ENCODE peak calls at places on chromosomes 1 and 21, in nine cellular contexts. D is caudate nucleus; Z is effector CD8-positive, alpha-beta T cell; X is NCI-H1417; Q is CD4-positive, alpha-beta T cell; M is NCI-H1105; O is lung; E is stimulated activated CD8-positive, alpha-beta memory T cell treated with anti-CD3 and anti-CD28 coated beads, Interleukin-4, amount 100 ng/mL, for 1 hour; T is DMS 273 treated with DMSO at 0.1 percent for 48 hours. J is an unnamed sample.

GRCh38 chr1:4430406-4431404 is 223.7 kb upstream of the AJAP1 start:
- DNase-seq in E (no peak), O (no peak), Z (no peak), M (no peak), X (no peak), Q (no peak), D (no peak), T (no peak), J (no peak)

GRCh38 chr21:34335316-34335715 is 28.5 kb upstream of the KCNE2 start:
- DNase-seq in M (no peak), E (no peak), O (no peak), T (no peak), Q (no peak), D (no peak), X (peak), Z (no peak), J (no peak)

GRCh38 chr1:5944069-5944847 is 48.0 kb downstream of the NPHP4 start:
- DNase-seq in E (no peak), O (no peak), X (no peak), T (no peak), Q (no peak), D (no peak), Z (no peak), M (no peak), J (no peak)

GRCh38 chr1:174911626-174912025 is 88.1 kb upstream of the CACYBP start:
- DNase-seq in M (no peak), O (no peak), T (no peak), Q (no peak), X (no peak), Z (no peak), E (no peak), D (no peak), J (no peak)

GRCh38 chr1:164180824-164181223 is 378.2 kb upstream of the PBX1 start:
- DNase-seq in Q (no peak), X (no peak), D (no peak), O (no peak), E (no peak), Z (no peak), T (no peak), M (no peak), J (no peak)

GRCh38 chr1:230066466-230067404 is at the start of gene GALNT2:
- DNase-seq in E (peak), T (peak), D (peak), O (peak), Q (peak), Z (peak), M (peak), X (peak), J (peak)

GRCh38 chr1:186574951-186575747 is 105.1 kb downstream of the PTGS2 start:
- DNase-seq in O (no peak), T (no peak), Q (no peak), M (no peak), Z (no peak), E (no peak), X (no peak), D (no peak), J (no peak)

GRCh38 chr1:221418346-221418745 is 323.5 kb downstream of the DUSP10 start:
- DNase-seq in E (no peak), M (no peak), T (no peak), D (no peak), Z (no peak), X (no peak), O (no peak), Q (no peak), J (no peak)

GRCh38 chr1:168582690-168583325 is 6.4 kb downstream of the XCL1 start:
- DNase-seq in E (no peak), Z (no peak), M (no peak), O (no peak), T (no peak), D (no peak), X (no peak), Q (no peak), J (peak)

GRCh38 chr21:35189077-35189863 is 140.2 kb upstream of the RUNX1 start:
- DNase-seq in Z (no peak), T (no peak), X (no peak), D (no peak), M (no peak), Q (no peak), O (no peak), E (no peak), J (no peak)

GRCh38 chr21:32572574-32573420 is 12.5 kb downstream of the TCP10L start:
- DNase-seq in Z (no peak), O (no peak), X (peak), E (no peak), Q (no peak), T (peak), M (peak), D (peak), J (no peak)

GRCh38 chr1:175192630-175193338 is at the start of gene KIAA0040:
- DNase-seq in D (peak), Q (peak), Z (peak), O (peak), T (no peak), M (peak), X (peak), E (peak), J (peak)

GRCh38 chr21:34690041-34690792 is 21.4 kb downstream of the CLIC6 start:
- DNase-seq in M (peak), E (no peak), X (peak), T (no peak), Q (no peak), O (no peak), Z (no peak), D (no peak), J (no peak)

GRCh38 chr1:94676686-94677085 is 135.1 kb upstream of the F3 start:
- DNase-seq in T (no peak), Z (no peak), Q (no peak), E (no peak), O (no peak), M (no peak), D (no peak), X (no peak), J (no peak)

GRCh38 chr21:41280115-41280919 is 36.3 kb upstream of the FAM3B start:
- DNase-seq in Z (no peak), D (no peak), T (no peak), M (no peak), Q (no peak), O (no peak), E (no peak), X (no peak), J (no peak)

GRCh38 chr1:169495916-169496315 is 10.2 kb upstream of the SLC19A2 start:
- DNase-seq in D (no peak), Q (no peak), Z (no peak), O (no peak), E (no peak), X (no peak), M (no peak), T (no peak), J (no peak)

GRCh38 chr1:232211149-232211548 is 418.8 kb downstream of the SIPA1L2 start:
- DNase-seq in Q (no peak), O (no peak), Z (no peak), M (no peak), D (no peak), E (no peak), X (no peak), T (no peak), J (peak)

GRCh38 chr1:248714248-248714647 is 11.7 kb upstream of the OR14I1 start:
- DNase-seq in O (no peak), T (no peak), Q (no peak), D (no peak), E (no peak), M (no peak), Z (no peak), X (no peak), J (peak)

GRCh38 chr1:204605791-204606190 is 79.7 kb downstream of the LRRN2 start:
- DNase-seq in E (no peak), X (no peak), Z (no peak), D (no peak), O (no peak), Q (no peak), T (no peak), M (no peak), J (no peak)

GRCh38 chr1:110674337-110675059 is at the start of gene KCNA3:
- DNase-seq in X (peak), Z (peak), T (no peak), M (peak), E (peak), O (no peak), Q (peak), D (peak), J (peak)

GRCh38 chr1:100415217-100415778 is 63.0 kb downstream of the CDC14A start:
- DNase-seq in Z (no peak), E (no peak), D (no peak), X (no peak), O (no peak), M (no peak), T (no peak), Q (no peak), J (no peak)

GRCh38 chr1:198357937-198358336 is 182.5 kb downstream of the ATP6V1G3 start:
- DNase-seq in X (no peak), T (no peak), Z (no peak), M (no peak), Q (no peak), E (no peak), D (no peak), O (no peak), J (no peak)

GRCh38 chr1:54547601-54548388 is at the start of gene ACOT11:
- DNase-seq in T (peak), D (peak), M (peak), Q (no peak), X (peak), Z (no peak), E (no peak), O (peak), J (peak)

GRCh38 chr1:114436799-114437198 is 74.2 kb downstream of the TRIM33 start:
- DNase-seq in Z (no peak), Q (no peak), M (no peak), O (no peak), T (no peak), D (no peak), X (no peak), E (no peak), J (no peak)

GRCh38 chr1:9250586-9251381 is 16.2 kb downstream of the H6PD start:
- DNase-seq in D (peak), Q (no peak), X (no peak), M (no peak), O (peak), Z (no peak), E (no peak), T (no peak), J (no peak)

GRCh38 chr1:213457097-213457680 is 406.1 kb downstream of the RPS6KC1 start:
- DNase-seq in X (no peak), Q (no peak), O (no peak), E (no peak), Z (no peak), T (no peak), M (no peak), D (no peak), J (no peak)

GRCh38 chr1:231134624-231135023 is 27.2 kb upstream of the TRIM67 start:
- DNase-seq in X (no peak), Q (no peak), O (no peak), E (no peak), D (no peak), M (no peak), T (no peak), Z (no peak), J (no peak)

GRCh38 chr1:162973381-162973795 is 95.8 kb upstream of the RGS4 start:
- DNase-seq in E (no peak), M (no peak), T (no peak), O (no peak), D (no peak), X (no peak), Z (no peak), Q (no peak), J (no peak)

GRCh38 chr1:201399352-201400126 is 415 bp upstream of the LAD1 start:
- DNase-seq in D (no peak), Q (no peak), T (no peak), X (peak), Z (no peak), M (peak), E (no peak), O (peak), J (peak)

GRCh38 chr1:110563089-110563488 is 43.1 kb downstream of the KCNA2 start:
- DNase-seq in O (no peak), M (no peak), D (no peak), X (no peak), E (no peak), T (no peak), Z (no peak), Q (no peak), J (no peak)

GRCh38 chr1:163205513-163205912 is 2.8 kb upstream of the RGS5 start:
- DNase-seq in Z (no peak), E (no peak), T (no peak), D (no peak), X (no peak), O (no peak), Q (no peak), M (no peak), J (no peak)

GRCh38 chr1:116445534-116445933 is 72.5 kb downstream of the ATP1A1 start:
- DNase-seq in Z (no peak), Q (no peak), X (no peak), D (no peak), E (no peak), M (no peak), T (no peak), O (no peak), J (no peak)

GRCh38 chr1:203390298-203390697 is 39.4 kb upstream of the FMOD start:
- DNase-seq in X (no peak), Q (no peak), E (no peak), D (no peak), M (no peak), T (no peak), O (no peak), Z (no peak), J (no peak)

GRCh38 chr1:180157576-180158057 is 2.9 kb downstream of the QSOX1 start:
- DNase-seq in Q (no peak), Z (no peak), O (no peak), D (no peak), T (no peak), E (no peak), X (peak), M (peak), J (no peak)

GRCh38 chr1:19644422-19644760 is 280 bp downstream of the NBL1 start:
- DNase-seq in Q (no peak), T (no peak), O (no peak), D (no peak), X (no peak), Z (no peak), M (no peak), E (no peak), J (no peak)